ENCODE peak calls at places on chromosomes 4 and X, in four cellular contexts. T, Z, U and R are unnamed samples.

GRCh38 chr4:9898596-9899345 is 117.3 kb downstream of the DRD5 start:
- DNase-seq in Z (peak; percentile 48), T (peak; percentile 10), U (peak; percentile 1), R (peak; percentile 14)

GRCh38 chrX:11952176-11952720 is 186.0 kb upstream of the FRMPD4 start:
- DNase-seq in U (peak; percentile 65), T (no peak), Z (no peak), R (no peak)

GRCh38 chr4:150268444-150268843 is 190.2 kb downstream of the DCLK2 start:
- DNase-seq in T (no peak), U (peak; percentile 49), Z (no peak), R (no peak)

GRCh38 chrX:27890611-27891010 is 82.8 kb downstream of the MAGEB10 start:
- DNase-seq in U (peak; percentile 52), T (no peak), Z (no peak), R (no peak)

GRCh38 chr4:45662996-45663395 is 460.9 kb downstream of the GABRG1 start:
- DNase-seq in U (peak; percentile 0), T (no peak), Z (no peak), R (peak; percentile 2)

GRCh38 chrX:38336538-38337240 is 9.4 kb upstream of the RPGR start:
- DNase-seq in U (no peak), T (no peak), Z (no peak), R (no peak)

GRCh38 chrX:49184294-49185061 is 1.7 kb downstream of the PRICKLE3 start:
- DNase-seq in U (peak; percentile 86), T (peak; percentile 89), Z (peak; percentile 86), R (peak; percentile 70)

GRCh38 chrX:24372021-24372763 is 11.8 kb downstream of the SUPT20HL1 start:
- DNase-seq in Z (no peak), U (no peak), T (no peak), R (no peak)

GRCh38 chrX:134821370-134821769 is 163.1 kb upstream of the PLAC1 start:
- DNase-seq in U (peak; percentile 32), T (no peak), Z (peak; percentile 57), R (no peak)

GRCh38 chr4:97013309-97014106 is 1129.8 kb downstream of the STPG2 start:
- DNase-seq in T (no peak), Z (no peak), U (no peak), R (no peak)